ENCODE peak calls at places on chromosomes 13 and 19, in ten cellular contexts. E is brain microvascular endothelial cell, N is NT2/D1, J is lower leg skin, L is mucosa of descending colon, K is body of pancreas, H is AG09309, S is heart right ventricle, G is heart left ventricle, V is epithelial cell of esophagus. P is an unnamed sample.
A peak's percentile ranks its signal among the peaks of the same experiment; 100 is the strongest.

GRCh38 chr13:95950103-95950502 is 103.1 kb downstream of the UGGT2 start:
- DNase-seq in E (no peak), N (no peak), J (no peak), L (no peak), K (no peak), H (no peak), S (no peak), G (no peak), V (no peak), P (no peak)

GRCh38 chr19:58354478-58355030 is 1.3 kb upstream of the A1BG start:
- DNase-seq in E (no peak), N (no peak), J (no peak), L (no peak), K (no peak), H (no peak), S (no peak), G (no peak), V (no peak), P (no peak)

GRCh38 chr19:6446452-6446851 is 12.9 kb upstream of the SLC25A41 start:
- DNase-seq in E (no peak), N (no peak), J (no peak), L (no peak), K (no peak), H (no peak), S (no peak), G (no peak), V (no peak), P (no peak)

GRCh38 chr19:35013047-35013819 is 13.1 kb downstream of the GRAMD1A start:
- DNase-seq in E (peak; percentile 40), N (peak; percentile 33), J (peak; percentile 40), L (peak; percentile 87), K (peak; percentile 79), H (no peak), S (peak; percentile 81), G (peak; percentile 90), V (peak; percentile 41), P (peak; percentile 64)

GRCh38 chr13:111664060-111664459 is 343.6 kb downstream of the TEX29 start:
- DNase-seq in E (no peak), N (no peak), J (no peak), L (no peak), K (no peak), H (no peak), S (no peak), G (no peak), V (no peak), P (no peak)

GRCh38 chr19:3135961-3136683 is at the start of gene GNA15:
- DNase-seq in E (no peak), N (no peak), J (no peak), L (peak; percentile 73), K (no peak), H (no peak), S (peak; percentile 25), G (peak; percentile 70), V (peak; percentile 89), P (no peak)

GRCh38 chr13:91771229-91771628 is 372.8 kb downstream of the GPC5 start:
- DNase-seq in E (no peak), N (no peak), J (no peak), L (no peak), K (no peak), H (no peak), S (no peak), G (no peak), V (no peak), P (no peak)

GRCh38 chr13:19153782-19154450 is 27.7 kb downstream of the TUBA3C start:
- DNase-seq in E (no peak), N (peak; percentile 49), J (no peak), L (no peak), K (no peak), H (no peak), S (no peak), G (no peak), V (no peak), P (no peak)

DNA sequence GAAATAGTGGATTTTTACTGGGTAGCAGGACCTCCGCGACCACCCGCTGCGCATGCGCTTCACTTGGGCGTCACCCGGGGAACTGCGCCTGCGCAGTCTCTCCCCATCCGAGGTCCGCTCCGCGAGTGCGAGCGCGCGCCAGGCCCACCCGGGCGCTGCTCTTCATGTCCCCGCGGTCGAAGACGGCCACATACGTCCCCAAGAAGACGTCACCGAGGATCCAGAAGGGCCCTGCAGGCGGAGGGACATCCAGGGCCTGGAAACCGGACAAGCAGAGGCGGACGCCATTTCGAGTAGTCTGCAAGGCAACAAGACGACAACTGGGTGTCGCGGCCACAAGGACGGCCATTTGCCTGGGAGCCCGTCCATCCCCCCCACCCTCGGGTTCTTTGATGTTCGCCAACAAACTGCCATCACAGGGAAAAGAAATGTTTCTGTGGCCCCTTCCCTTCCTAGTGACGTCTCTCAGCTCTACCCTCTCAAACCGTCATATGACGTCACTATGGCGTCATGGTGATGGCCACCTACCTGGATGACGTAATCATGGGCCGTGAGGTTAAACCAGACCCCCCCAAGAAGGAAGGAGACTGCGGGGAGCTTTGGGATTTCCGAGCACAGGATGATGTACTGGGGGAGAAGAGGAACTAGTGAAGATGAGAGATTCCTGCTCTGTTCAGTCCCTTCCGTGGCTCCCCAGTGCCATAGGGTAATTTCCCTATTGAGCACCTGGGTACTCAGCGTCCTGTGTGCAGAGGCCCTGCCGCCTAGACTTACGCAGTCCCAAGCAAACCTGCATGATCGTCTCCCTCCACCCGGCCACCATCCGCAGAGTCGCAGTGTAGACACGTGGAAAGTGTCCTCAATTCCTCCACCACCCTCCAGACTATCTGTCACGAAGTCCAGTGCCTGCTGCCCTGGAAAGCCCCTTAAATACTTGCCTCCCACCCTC is 6.7 kb downstream of the NAPSA start:
- DNase-seq in E (no peak), N (no peak), J (no peak), L (peak; percentile 80), K (peak; percentile 67), H (no peak), S (peak; percentile 86), G (peak; percentile 92), V (no peak), P (no peak)
- H3K4me3 ChIP-seq in E (peak overlapping the region; percentile 48), N (no peak overlapping the region), J (no peak overlapping the region), L (peak overlapping the region; percentile 6), K (no peak overlapping the region), H (peak overlapping the region; percentile 52), S (peak overlapping the region; percentile 35), G (peak overlapping the region; percentile 6), V (peak overlapping the region; percentile 37), P (peak overlapping the region; percentile 72)

GRCh38 chr19:2077833-2078619 is 18.1 kb downstream of the MOB3A start:
- DNase-seq in E (no peak), N (no peak), J (no peak), L (peak; percentile 51), K (no peak), H (no peak), S (no peak), G (no peak), V (no peak), P (no peak)

GRCh38 chr19:2079865-2080301 is 16.2 kb downstream of the MOB3A start:
- DNase-seq in E (no peak), N (no peak), J (no peak), L (peak; percentile 53), K (no peak), H (no peak), S (no peak), G (no peak), V (no peak), P (no peak)

GRCh38 chr19:2079076-2079864 is 16.9 kb downstream of the MOB3A start:
- DNase-seq in E (no peak), N (no peak), J (no peak), L (no peak), K (no peak), H (no peak), S (no peak), G (no peak), V (no peak), P (no peak)

GRCh38 chr19:2081873-2082810 is 14.0 kb downstream of the MOB3A start:
- DNase-seq in E (no peak), N (no peak), J (no peak), L (peak; percentile 79), K (no peak), H (no peak), S (no peak), G (no peak), V (no peak), P (no peak)

GRCh38 chr19:2080336-2080988 is 15.7 kb downstream of the MOB3A start:
- DNase-seq in E (no peak), N (no peak), J (no peak), L (peak; percentile 46), K (no peak), H (no peak), S (no peak), G (no peak), V (peak; percentile 55), P (no peak)
- H3K4me3 ChIP-seq in E (no peak overlapping the region), N (no peak overlapping the region), J (no peak overlapping the region), L (no peak overlapping the region), K (no peak overlapping the region), H (no peak overlapping the region), S (no peak overlapping the region), G (no peak overlapping the region), V (no peak overlapping the region), P (no peak overlapping the region)

GRCh38 chr19:582497-583197 is 7.0 kb upstream of the HCN2 start:
- DNase-seq in E (no peak), N (no peak), J (no peak), L (no peak), K (no peak), H (no peak), S (no peak), G (peak; percentile 60), V (no peak), P (no peak)

GRCh38 chr19:581399-582111 is 8.1 kb upstream of the HCN2 start:
- DNase-seq in E (no peak), N (no peak), J (no peak), L (no peak), K (no peak), H (no peak), S (peak; percentile 54), G (peak; percentile 72), V (no peak), P (no peak)

GRCh38 chr19:584240-585001 is 5.3 kb upstream of the HCN2 start:
- DNase-seq in E (no peak), N (peak; percentile 54), J (no peak), L (no peak), K (peak; percentile 33), H (no peak), S (peak; percentile 71), G (peak; percentile 82), V (peak; percentile 32), P (no peak)

GRCh38 chr19:583968-584239 is 5.8 kb upstream of the HCN2 start:
- DNase-seq in E (no peak), N (no peak), J (no peak), L (no peak), K (no peak), H (no peak), S (no peak), G (peak; percentile 43), V (no peak), P (no peak)

GRCh38 chr19:583198-583967 is 6.3 kb upstream of the HCN2 start:
- DNase-seq in E (no peak), N (no peak), J (no peak), L (no peak), K (no peak), H (no peak), S (no peak), G (peak; percentile 47), V (no peak), P (no peak)
- H3K4me3 ChIP-seq in E (no peak overlapping the region), N (no peak overlapping the region), J (no peak overlapping the region), L (no peak overlapping the region), K (no peak overlapping the region), H (no peak overlapping the region), S (no peak overlapping the region), G (no peak overlapping the region), V (no peak overlapping the region), P (no peak overlapping the region)

DNA sequence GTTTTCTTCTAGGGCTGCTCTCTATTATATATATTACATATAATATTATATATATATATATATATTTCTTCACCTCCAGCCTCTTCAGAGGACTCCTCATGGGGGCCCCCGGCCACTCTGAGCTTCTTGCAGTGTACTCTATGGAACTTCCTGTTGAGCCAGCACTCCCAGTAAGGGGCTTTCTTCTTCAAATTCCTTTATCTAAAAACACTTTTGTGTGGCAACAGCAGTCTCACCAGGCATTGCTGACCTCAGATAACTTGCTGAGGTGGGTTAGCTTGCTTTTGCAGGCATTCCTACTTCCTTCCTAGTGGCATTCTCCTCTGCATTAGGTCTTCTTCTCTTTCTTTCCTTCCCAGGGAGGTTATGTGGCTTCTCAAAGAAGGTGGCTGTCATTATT is 381.5 kb downstream of the MYO16 start:
- DNase-seq in E (peak; percentile 18), N (peak; percentile 52), J (no peak), L (no peak), K (no peak), H (no peak), S (no peak), G (no peak), V (no peak), P (no peak)
- H3K4me3 ChIP-seq in E (no peak overlapping the region), N (no peak overlapping the region), J (no peak overlapping the region), L (no peak overlapping the region), K (no peak overlapping the region), H (no peak overlapping the region), S (no peak overlapping the region), G (no peak overlapping the region), V (no peak overlapping the region), P (no peak overlapping the region)